ENCODE peak calls at places on chromosomes 16 and 17, in four cellular contexts. B, Q, L and A are unnamed samples.

GRCh38 chr16:58264961-58265479 is 29.8 kb downstream of the PRSS54 start:
- DNase-seq in B (peak; percentile 37), Q (no peak), L (peak; percentile 27), A (peak; percentile 56)

GRCh38 chr16:23424292-23424958 is 28.6 kb downstream of the COG7 start:
- DNase-seq in B (no peak), Q (no peak), L (no peak), A (no peak)

GRCh38 chr16:75385507-75386152 is 47.7 kb downstream of the CFDP1 start:
- DNase-seq in B (peak; percentile 79), Q (peak; percentile 76), L (peak; percentile 37), A (peak; percentile 93)

GRCh38 chr16:90083139-90083538 is 6.0 kb upstream of the PRDM7 start:
- DNase-seq in B (no peak), Q (no peak), L (no peak), A (no peak)

GRCh38 chr16:79605999-79606398 is 5.5 kb upstream of the MAF start:
- DNase-seq in B (no peak), Q (no peak), L (no peak), A (no peak)

GRCh38 chr17:54781389-54781788 is 119.3 kb upstream of the TOM1L1 start:
- DNase-seq in B (no peak), Q (no peak), L (no peak), A (no peak)

GRCh38 chr17:1577186-1577585 is 14.6 kb upstream of the PITPNA start:
- DNase-seq in B (peak; percentile 61), Q (no peak), L (no peak), A (peak; percentile 97)

GRCh38 chr16:66342294-66342900 is 24.1 kb upstream of the CDH5 start:
- DNase-seq in B (no peak), Q (peak; percentile 35), L (peak; percentile 65), A (peak; percentile 39)

GRCh38 chr16:89863741-89864391 is 9.5 kb upstream of the TCF25 start:
- DNase-seq in B (no peak), Q (peak; percentile 71), L (no peak), A (peak; percentile 84)

GRCh38 chr16:56851671-56852400 is 13.2 kb upstream of the SLC12A3 start:
- DNase-seq in B (no peak), Q (peak; percentile 65), L (no peak), A (peak; percentile 52)

GRCh38 chr16:66910175-66910940 is 8.3 kb downstream of the CDH16 start:
- DNase-seq in B (no peak), Q (no peak), L (no peak), A (no peak)

GRCh38 chr16:10760863-10761262 is 17.2 kb downstream of the NUBP1 start:
- DNase-seq in B (no peak), Q (no peak), L (no peak), A (no peak)

GRCh38 chr17:31313982-31314787 is at the start of gene EVI2B:
- DNase-seq in B (no peak), Q (peak; percentile 87), L (no peak), A (peak; percentile 78)

GRCh38 chr17:79180358-79181005 is 105.9 kb downstream of the ENGASE start:
- DNase-seq in B (no peak), Q (no peak), L (no peak), A (no peak)

GRCh38 chr17:74453665-74454196 is 12.7 kb upstream of the CD300A start:
- DNase-seq in B (no peak), Q (peak; percentile 93), L (no peak), A (no peak)

GRCh38 chr16:52573365-52574104 is 26.6 kb upstream of the TOX3 start:
- DNase-seq in B (no peak), Q (no peak), L (peak; percentile 65), A (no peak)

GRCh38 chr17:77706938-77707337 is 251.6 kb upstream of the TNRC6C start:
- DNase-seq in B (no peak), Q (no peak), L (no peak), A (no peak)

GRCh38 chr16:54287758-54288591 is 1.4 kb upstream of the IRX3 start:
- DNase-seq in B (no peak), Q (no peak), L (no peak), A (no peak)

GRCh38 chr17:19729900-19730299 is 13.5 kb upstream of the SLC47A2 start:
- DNase-seq in B (no peak), Q (no peak), L (no peak), A (no peak)

GRCh38 chr17:55577687-55578086 is 66.4 kb upstream of the SMIM36 start:
- DNase-seq in B (no peak), Q (no peak), L (no peak), A (no peak)

GRCh38 chr16:70704586-70704985 is 18.7 kb upstream of the MTSS2 start:
- DNase-seq in B (no peak), Q (no peak), L (no peak), A (no peak)
- TF ChIP-seq CTCF in B (no peak), Q (no peak), L (no peak), A (no peak)

DNA sequence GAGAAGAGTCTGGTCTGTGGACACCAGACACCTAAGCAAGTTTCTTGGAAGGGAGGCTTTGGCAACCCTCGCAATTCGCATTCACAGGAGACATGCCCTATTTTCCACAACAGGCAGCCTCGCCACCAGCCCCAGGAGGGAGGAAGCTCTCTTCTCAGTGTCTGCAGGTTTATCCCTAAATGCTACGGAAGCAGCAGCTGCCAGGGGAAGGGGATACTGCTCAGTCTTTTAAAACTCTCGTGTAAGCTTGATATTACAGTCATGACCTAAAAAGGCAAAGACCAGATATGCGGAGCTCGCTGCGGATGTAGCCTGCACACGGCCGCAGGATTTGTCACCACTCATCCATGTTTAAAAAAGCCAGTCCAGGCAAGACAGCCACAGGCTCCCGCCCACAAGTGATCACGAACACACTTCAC is 159.2 kb upstream of the RPH3AL start:
- DNase-seq in B (no peak), Q (no peak), L (no peak), A (no peak)
- H3K4me3 ChIP-seq in B (no peak overlapping the region), Q (no peak overlapping the region), L (no peak overlapping the region), A (no peak overlapping the region)

GRCh38 chr17:39866013-39866730 is 1.8 kb upstream of the ZPBP2 start:
- DNase-seq in B (no peak), Q (no peak), L (no peak), A (no peak)

GRCh38 chr17:39867084-39867890 is 715 bp upstream of the ZPBP2 start:
- DNase-seq in B (no peak), Q (no peak), L (no peak), A (no peak)

GRCh38 chr17:39861235-39861634 is 2.9 kb downstream of the IKZF3 start:
- DNase-seq in B (no peak), Q (peak; percentile 47), L (no peak), A (no peak)

GRCh38 chr17:39863244-39863917 is 731 bp downstream of the IKZF3 start:
- DNase-seq in B (no peak), Q (peak; percentile 46), L (no peak), A (no peak)

DNA sequence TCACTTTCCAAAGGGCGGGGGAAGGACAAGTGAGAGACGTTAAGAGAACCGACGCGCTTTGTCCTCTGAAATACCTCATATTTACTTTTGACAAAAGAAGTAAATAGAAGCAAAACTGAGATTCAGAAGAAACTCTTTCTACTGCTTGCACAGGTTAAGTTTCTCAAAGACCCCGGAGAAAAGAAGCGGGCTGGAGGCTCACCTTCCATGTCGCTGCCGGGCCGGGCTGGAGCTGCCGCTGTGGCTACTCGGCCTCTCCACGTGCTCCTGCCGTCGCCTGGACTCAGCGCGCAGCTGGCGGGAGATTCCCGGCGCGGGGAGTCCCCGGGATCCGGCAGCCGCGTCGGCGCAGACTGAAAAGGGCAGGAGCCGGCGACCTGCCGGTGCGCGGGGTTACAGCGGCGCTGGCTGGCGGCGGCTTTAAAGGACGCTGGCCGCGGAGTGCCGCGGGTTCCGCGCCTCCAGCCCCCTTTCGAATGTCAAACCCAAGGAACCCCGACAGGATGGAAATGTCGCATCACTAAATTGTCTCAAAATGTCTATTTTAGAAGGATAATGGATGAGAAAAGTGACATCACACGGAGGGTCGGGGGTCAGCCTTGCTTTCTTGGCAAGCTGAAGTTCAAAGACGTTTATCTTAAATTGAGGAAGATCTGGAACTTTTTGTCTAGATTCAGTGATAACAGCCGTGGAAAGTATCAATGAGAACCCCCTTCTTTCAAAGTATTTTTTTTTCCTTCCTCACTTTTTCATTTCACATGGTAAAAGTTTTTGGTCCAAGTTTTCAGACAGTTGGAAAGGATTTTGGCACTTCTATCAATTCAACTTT is at the start of gene IKZF3:
- DNase-seq in B (no peak), Q (peak; percentile 82), L (peak; percentile 92), A (peak; percentile 33)
- TF ChIP-seq CTCF in B (no peak), Q (peak; percentile 69), L (peak; percentile 52), A (no peak)

DNA sequence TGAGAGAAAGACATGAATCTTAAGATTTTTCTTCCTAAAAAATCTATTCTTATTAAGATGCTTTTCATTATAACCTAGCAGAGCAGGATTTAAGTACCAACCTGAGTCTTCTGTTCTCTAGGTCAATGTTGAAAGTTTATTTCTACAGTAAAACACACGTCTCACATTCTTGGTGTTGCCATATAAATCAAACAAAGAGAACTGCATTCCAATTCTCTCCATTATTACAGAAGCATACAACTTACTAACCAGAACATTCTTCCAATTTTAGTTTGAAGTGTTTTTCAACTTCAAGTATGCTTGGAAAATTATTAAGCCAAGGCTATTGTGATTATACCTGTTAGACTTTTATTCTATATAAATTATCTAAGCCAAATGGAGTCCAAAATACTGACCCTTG is 110.4 kb upstream of the PMFBP1 start:
- DNase-seq in B (no peak), Q (no peak), L (no peak), A (no peak)
- H3K4me3 ChIP-seq in B (no peak overlapping the region), Q (no peak overlapping the region), L (no peak overlapping the region), A (no peak overlapping the region)

DNA sequence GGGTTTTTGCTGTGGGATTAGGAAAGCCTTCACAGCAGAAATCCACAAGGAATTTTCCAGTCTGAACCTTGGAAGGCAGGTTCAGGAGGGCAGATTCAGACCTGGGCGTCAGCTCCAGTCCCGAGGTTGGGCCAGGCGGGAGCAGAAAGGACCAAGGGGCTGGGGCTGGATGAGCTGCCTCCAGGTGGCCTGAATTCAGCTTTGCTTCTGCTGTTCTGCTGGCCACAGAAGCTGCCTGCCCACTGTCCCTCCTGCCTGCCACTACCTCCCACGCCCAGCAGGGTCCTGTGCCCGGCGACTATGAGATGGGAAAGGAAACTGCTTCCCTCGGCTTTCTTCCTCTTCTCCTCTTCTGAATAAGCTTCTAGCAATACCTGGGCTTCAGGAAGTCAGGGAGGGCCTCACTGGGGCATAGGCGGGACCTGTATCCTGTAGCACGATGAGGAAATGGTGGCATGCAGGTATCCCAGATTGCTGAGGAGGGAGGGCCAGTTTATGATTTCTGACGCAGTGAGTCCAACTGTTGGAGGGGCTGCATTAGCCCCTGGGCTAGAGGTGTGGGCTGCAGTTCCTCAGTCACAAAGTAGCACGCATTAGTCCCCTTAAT is 18.4 kb downstream of the TBX4 start:
- DNase-seq in B (no peak), Q (no peak), L (no peak), A (no peak)
- TF ChIP-seq CTCF in B (no peak), Q (no peak), L (peak; percentile 16), A (no peak)